ENCODE peak calls at places on chromosomes 6 and 20, in five cellular contexts. One of them, this sample, is unnamed.

GRCh38 chr6:41531591-41532582 is 14.3 kb upstream of the FOXP4 start:
- DNase-seq in ovary: no peak
- DNase-seq in foreskin keratinocyte: no peak
- DNase-seq in AG04450: peak; percentile 23
- DNase-seq in progenitor cell of endocrine pancreas: no peak
- DNase-seq in this sample: no peak

GRCh38 chr20:52410746-52411317 is 219.3 kb upstream of the ZFP64 start:
- DNase-seq in AG04450: no peak
- DNase-seq in ovary: no peak
- DNase-seq in foreskin keratinocyte: no peak
- DNase-seq in progenitor cell of endocrine pancreas: no peak
- DNase-seq in this sample: no peak

GRCh38 chr20:7856756-7857155 is 83.5 kb downstream of the HAO1 start:
- DNase-seq in ovary: no peak
- DNase-seq in AG04450: no peak
- DNase-seq in foreskin keratinocyte: peak; percentile 68
- DNase-seq in progenitor cell of endocrine pancreas: no peak
- DNase-seq in this sample: no peak

GRCh38 chr6:146892613-146893401 is 294.0 kb downstream of the ADGB start:
- DNase-seq in foreskin keratinocyte: no peak
- DNase-seq in progenitor cell of endocrine pancreas: no peak
- DNase-seq in AG04450: peak; percentile 79
- DNase-seq in ovary: no peak
- DNase-seq in this sample: no peak

GRCh38 chr6:113328886-113329381 is 528.2 kb upstream of the MARCKS start:
- DNase-seq in ovary: no peak
- DNase-seq in progenitor cell of endocrine pancreas: no peak
- DNase-seq in foreskin keratinocyte: no peak
- DNase-seq in AG04450: peak; percentile 80
- DNase-seq in this sample: no peak

GRCh38 chr6:169800668-169801395 is 49.4 kb downstream of the ERMARD start:
- DNase-seq in progenitor cell of endocrine pancreas: peak; percentile 43
- DNase-seq in ovary: no peak
- DNase-seq in AG04450: peak; percentile 45
- DNase-seq in foreskin keratinocyte: peak; percentile 18
- DNase-seq in this sample: no peak

GRCh38 chr6:110886555-110887167 is 12.1 kb downstream of the AMD1 start:
- DNase-seq in ovary: no peak
- DNase-seq in AG04450: no peak
- DNase-seq in foreskin keratinocyte: no peak
- DNase-seq in progenitor cell of endocrine pancreas: no peak
- DNase-seq in this sample: no peak

GRCh38 chr20:2004171-2004570 is 10.3 kb upstream of the PDYN start:
- DNase-seq in progenitor cell of endocrine pancreas: no peak
- DNase-seq in ovary: no peak
- DNase-seq in AG04450: no peak
- DNase-seq in foreskin keratinocyte: no peak
- DNase-seq in this sample: no peak

GRCh38 chr6:159700970-159701369 is 7.9 kb upstream of the SOD2 start:
- DNase-seq in progenitor cell of endocrine pancreas: no peak
- DNase-seq in AG04450: no peak
- DNase-seq in ovary: no peak
- DNase-seq in foreskin keratinocyte: peak; percentile 16
- DNase-seq in this sample: no peak

GRCh38 chr6:49522710-49523593 is 23.2 kb downstream of the GLYATL3 start:
- DNase-seq in foreskin keratinocyte: no peak
- DNase-seq in AG04450: no peak
- DNase-seq in ovary: no peak
- DNase-seq in progenitor cell of endocrine pancreas: no peak
- DNase-seq in this sample: no peak

GRCh38 chr6:26493258-26493657 is 6.8 kb upstream of the BTN1A1 start:
- DNase-seq in progenitor cell of endocrine pancreas: no peak
- DNase-seq in foreskin keratinocyte: no peak
- DNase-seq in ovary: no peak
- DNase-seq in AG04450: no peak
- DNase-seq in this sample: no peak

GRCh38 chr6:108118791-108119211 is 44.3 kb upstream of the OSTM1 start:
- DNase-seq in AG04450: no peak
- DNase-seq in foreskin keratinocyte: no peak
- DNase-seq in ovary: no peak
- DNase-seq in progenitor cell of endocrine pancreas: no peak
- DNase-seq in this sample: no peak

GRCh38 chr6:136969433-136969832 is 47.3 kb downstream of the SLC35D3 start:
- DNase-seq in progenitor cell of endocrine pancreas: no peak
- DNase-seq in foreskin keratinocyte: peak; percentile 40
- DNase-seq in ovary: no peak
- DNase-seq in AG04450: no peak
- DNase-seq in this sample: no peak

GRCh38 chr20:1296117-1296610 is 30.1 kb downstream of the SNPH start:
- DNase-seq in foreskin keratinocyte: no peak
- DNase-seq in progenitor cell of endocrine pancreas: no peak
- DNase-seq in AG04450: no peak
- DNase-seq in ovary: no peak
- DNase-seq in this sample: no peak

GRCh38 chr20:63345328-63346100 is 15.6 kb downstream of the CHRNA4 start:
- DNase-seq in AG04450: no peak
- DNase-seq in progenitor cell of endocrine pancreas: no peak
- DNase-seq in foreskin keratinocyte: no peak
- DNase-seq in ovary: peak; percentile 44
- DNase-seq in this sample: no peak

GRCh38 chr6:121630716-121631115 is 195.3 kb downstream of the GJA1 start:
- DNase-seq in ovary: no peak
- DNase-seq in foreskin keratinocyte: peak; percentile 73
- DNase-seq in progenitor cell of endocrine pancreas: no peak
- DNase-seq in AG04450: no peak
- DNase-seq in this sample: no peak

GRCh38 chr6:19369770-19370169 is 467.4 kb upstream of the ID4 start:
- DNase-seq in foreskin keratinocyte: no peak
- DNase-seq in progenitor cell of endocrine pancreas: no peak
- DNase-seq in ovary: no peak
- DNase-seq in AG04450: no peak
- DNase-seq in this sample: no peak

GRCh38 chr20:10783660-10784336 is 110.0 kb upstream of the JAG1 start:
- DNase-seq in progenitor cell of endocrine pancreas: no peak
- DNase-seq in foreskin keratinocyte: no peak
- DNase-seq in ovary: no peak
- DNase-seq in AG04450: no peak
- DNase-seq in this sample: no peak

GRCh38 chr6:2186516-2186915 is 58.9 kb downstream of the GMDS start:
- DNase-seq in ovary: no peak
- DNase-seq in progenitor cell of endocrine pancreas: no peak
- DNase-seq in AG04450: no peak
- DNase-seq in foreskin keratinocyte: no peak
- DNase-seq in this sample: no peak

GRCh38 chr6:64330694-64331309 is 695.2 kb downstream of the PHF3 start:
- DNase-seq in AG04450: peak; percentile 51
- DNase-seq in progenitor cell of endocrine pancreas: peak; percentile 59
- DNase-seq in foreskin keratinocyte: peak; percentile 20
- DNase-seq in ovary: peak; percentile 27
- DNase-seq in this sample: peak; percentile 56

GRCh38 chr6:152625213-152625612 is 11.9 kb downstream of the SYNE1 start:
- DNase-seq in foreskin keratinocyte: no peak
- DNase-seq in progenitor cell of endocrine pancreas: no peak
- DNase-seq in AG04450: no peak
- DNase-seq in ovary: no peak
- DNase-seq in this sample: no peak

GRCh38 chr6:16635810-16636602 is 125.3 kb downstream of the ATXN1 start:
- DNase-seq in progenitor cell of endocrine pancreas: no peak
- DNase-seq in foreskin keratinocyte: no peak
- DNase-seq in ovary: no peak
- DNase-seq in AG04450: no peak
- DNase-seq in this sample: no peak

GRCh38 chr6:157656437-157657005 is 166.5 kb upstream of the SNX9 start:
- DNase-seq in progenitor cell of endocrine pancreas: no peak
- DNase-seq in ovary: no peak
- DNase-seq in foreskin keratinocyte: no peak
- DNase-seq in AG04450: peak; percentile 15
- DNase-seq in this sample: no peak

GRCh38 chr20:37941332-37941731 is 38.4 kb downstream of the VSTM2L start:
- DNase-seq in ovary: no peak
- DNase-seq in AG04450: no peak
- DNase-seq in progenitor cell of endocrine pancreas: no peak
- DNase-seq in foreskin keratinocyte: no peak
- DNase-seq in this sample: no peak

GRCh38 chr6:89966913-89967312 is 72.6 kb downstream of the GJA10 start:
- DNase-seq in progenitor cell of endocrine pancreas: no peak
- DNase-seq in ovary: no peak
- DNase-seq in AG04450: no peak
- DNase-seq in foreskin keratinocyte: no peak
- DNase-seq in this sample: no peak

GRCh38 chr6:89966250-89966588 is 72.0 kb downstream of the GJA10 start:
- DNase-seq in ovary: no peak
- DNase-seq in progenitor cell of endocrine pancreas: no peak
- DNase-seq in AG04450: no peak
- DNase-seq in foreskin keratinocyte: no peak
- DNase-seq in this sample: no peak

GRCh38 chr6:89963391-89963790 is 69.1 kb downstream of the GJA10 start:
- DNase-seq in progenitor cell of endocrine pancreas: no peak
- DNase-seq in AG04450: no peak
- DNase-seq in foreskin keratinocyte: no peak
- DNase-seq in ovary: no peak
- DNase-seq in this sample: no peak

GRCh38 chr6:89961481-89961880 is 67.2 kb downstream of the GJA10 start:
- DNase-seq in AG04450: no peak
- DNase-seq in foreskin keratinocyte: no peak
- DNase-seq in ovary: no peak
- DNase-seq in progenitor cell of endocrine pancreas: no peak
- DNase-seq in this sample: no peak

DNA sequence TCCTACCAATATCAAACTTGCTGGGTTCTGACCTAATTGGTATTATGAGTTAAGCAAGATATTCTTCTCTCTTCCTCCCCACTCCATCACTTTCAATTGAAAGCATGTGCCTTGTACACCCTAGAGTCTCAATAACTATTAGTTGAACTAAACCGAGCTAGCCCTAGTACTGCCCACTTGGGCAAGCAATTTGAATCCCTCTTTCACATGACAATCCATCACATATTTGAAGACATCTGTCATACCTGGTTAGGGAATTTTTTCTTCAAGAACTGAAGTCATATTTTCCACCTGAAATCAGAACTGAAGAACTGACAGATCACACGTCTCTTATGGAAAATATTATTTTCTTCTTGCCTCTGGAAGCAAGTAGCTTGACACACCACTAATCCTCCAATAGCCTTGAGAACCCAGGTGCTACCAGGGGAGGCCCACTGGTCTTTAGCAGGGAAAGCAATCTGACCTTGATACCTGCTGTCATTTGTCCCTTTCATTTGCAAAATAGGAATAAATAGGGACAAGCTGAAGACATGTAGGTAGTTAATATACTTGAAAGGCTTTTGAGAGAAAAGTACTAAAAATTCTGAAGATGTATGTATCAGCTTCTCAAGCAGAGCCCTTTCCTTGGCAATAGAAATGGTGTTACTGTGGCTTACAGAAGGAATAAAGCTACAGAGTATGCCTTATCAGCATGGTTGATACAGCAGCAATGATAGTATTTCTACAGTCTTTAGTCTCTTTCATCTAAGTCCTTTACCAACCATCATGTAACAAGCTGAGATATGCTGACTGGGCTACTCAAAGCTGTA is 71.4 kb downstream of the GJA10 start:
- DNase-seq in progenitor cell of endocrine pancreas: no peak
- DNase-seq in AG04450: no peak
- DNase-seq in foreskin keratinocyte: no peak
- DNase-seq in ovary: no peak
- DNase-seq in this sample: no peak
- TF ChIP-seq CTCF in progenitor cell of endocrine pancreas: no peak
- TF ChIP-seq CTCF in AG04450: no peak
- TF ChIP-seq CTCF in foreskin keratinocyte: no peak
- TF ChIP-seq CTCF in ovary: no peak
- TF ChIP-seq CTCF in this sample: no peak

DNA sequence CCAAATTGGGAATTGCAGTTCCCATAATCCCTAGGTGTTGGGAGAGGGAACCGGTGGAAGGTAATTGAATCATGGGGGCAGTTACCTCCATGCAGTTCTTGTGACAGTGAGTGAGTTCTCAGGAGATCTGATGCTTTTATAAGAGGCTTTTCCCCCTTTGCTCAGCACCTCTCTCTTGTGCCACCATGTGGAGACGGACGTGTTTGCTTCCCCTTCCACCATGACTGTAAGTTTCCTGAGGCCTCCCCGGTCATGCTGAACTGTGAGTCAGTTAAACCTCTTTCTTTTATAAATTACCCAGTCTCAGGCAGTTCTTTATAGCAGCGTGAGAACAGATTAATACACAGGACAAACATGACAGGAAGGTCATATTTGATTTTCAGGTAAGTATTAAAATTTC is 25.3 kb upstream of the HECA start:
- DNase-seq in ovary: no peak
- DNase-seq in foreskin keratinocyte: no peak
- DNase-seq in AG04450: no peak
- DNase-seq in progenitor cell of endocrine pancreas: no peak
- DNase-seq in this sample: no peak
- TF ChIP-seq CTCF in ovary: no peak
- TF ChIP-seq CTCF in foreskin keratinocyte: peak; percentile 53
- TF ChIP-seq CTCF in AG04450: peak; percentile 38
- TF ChIP-seq CTCF in progenitor cell of endocrine pancreas: peak; percentile 30
- TF ChIP-seq CTCF in this sample: peak; percentile 59

GRCh38 chr6:7215140-7215539 is 97.9 kb downstream of the SSR1 start:
- DNase-seq in AG04450: no peak
- DNase-seq in progenitor cell of endocrine pancreas: no peak
- DNase-seq in ovary: no peak
- DNase-seq in foreskin keratinocyte: no peak
- DNase-seq in this sample: no peak

GRCh38 chr6:7219310-7219709 is 93.7 kb downstream of the SSR1 start:
- DNase-seq in foreskin keratinocyte: no peak
- DNase-seq in progenitor cell of endocrine pancreas: no peak
- DNase-seq in AG04450: no peak
- DNase-seq in ovary: peak; percentile 37
- DNase-seq in this sample: no peak

GRCh38 chr6:7218586-7218985 is 94.4 kb downstream of the SSR1 start:
- DNase-seq in ovary: no peak
- DNase-seq in AG04450: no peak
- DNase-seq in progenitor cell of endocrine pancreas: no peak
- DNase-seq in foreskin keratinocyte: no peak
- DNase-seq in this sample: no peak

GRCh38 chr6:7215798-7216231 is 97.2 kb downstream of the SSR1 start:
- DNase-seq in progenitor cell of endocrine pancreas: no peak
- DNase-seq in foreskin keratinocyte: no peak
- DNase-seq in AG04450: no peak
- DNase-seq in ovary: no peak
- DNase-seq in this sample: no peak

GRCh38 chr6:7216941-7217621 is 95.9 kb downstream of the SSR1 start:
- DNase-seq in ovary: no peak
- DNase-seq in AG04450: no peak
- DNase-seq in foreskin keratinocyte: peak; percentile 37
- DNase-seq in progenitor cell of endocrine pancreas: no peak
- DNase-seq in this sample: no peak
- TF ChIP-seq CTCF in ovary: no peak
- TF ChIP-seq CTCF in AG04450: peak; percentile 18
- TF ChIP-seq CTCF in foreskin keratinocyte: peak; percentile 18
- TF ChIP-seq CTCF in progenitor cell of endocrine pancreas: peak; percentile 13
- TF ChIP-seq CTCF in this sample: peak; percentile 30

DNA sequence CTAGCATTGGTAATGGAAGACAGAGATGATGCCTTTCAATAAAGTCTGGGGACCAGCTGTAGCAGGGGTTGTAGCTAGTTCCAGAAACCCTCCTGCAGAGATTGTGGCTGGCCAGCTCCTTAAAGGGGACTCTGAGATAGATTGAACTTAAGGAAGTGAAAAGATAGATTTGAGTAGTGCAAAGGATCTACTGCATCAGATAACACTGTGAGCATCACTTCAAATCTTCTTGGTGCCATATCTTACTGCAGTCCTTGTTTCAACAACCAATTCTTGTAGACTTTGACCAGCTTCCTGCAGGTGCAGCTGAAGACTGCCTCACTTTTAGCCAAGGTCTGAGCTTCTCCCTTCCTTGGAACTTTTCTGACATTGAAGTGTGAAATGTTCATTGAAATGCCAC is 14.8 kb upstream of the CEP162 start:
- DNase-seq in foreskin keratinocyte: no peak
- DNase-seq in ovary: no peak
- DNase-seq in progenitor cell of endocrine pancreas: no peak
- DNase-seq in AG04450: no peak
- DNase-seq in this sample: no peak
- TF ChIP-seq CTCF in foreskin keratinocyte: no peak
- TF ChIP-seq CTCF in ovary: no peak
- TF ChIP-seq CTCF in progenitor cell of endocrine pancreas: no peak
- TF ChIP-seq CTCF in AG04450: no peak
- TF ChIP-seq CTCF in this sample: no peak